ENCODE peak calls at places on chromosomes 5 and 9, in ten cellular contexts. One of them, this sample, is unnamed.

GRCh38 chr5:134736173-134736812 is 2.1 kb upstream of the CAMLG start:
- DNase-seq in NCI-H774: no peak
- DNase-seq in activated T-cell treated with anti-CD3 and anti-CD28 coated beads, Interleukin-2, amount 50 U/mL, for 72 hours: no peak
- DNase-seq in PC-3: no peak
- DNase-seq in HCT116: no peak
- DNase-seq in germinal center: no peak
- DNase-seq in Right ventricle myocardium superior: no peak
- DNase-seq in NCI-H2171 treated with DMSO at 0.1 percent for 48 hours: no peak
- DNase-seq in HuH-7: no peak
- DNase-seq in iris pigment epithelial cell: no peak
- DNase-seq in this sample: no peak

GRCh38 chr5:143536364-143536763 is 132.9 kb upstream of the NR3C1 start:
- DNase-seq in NCI-H774: no peak
- DNase-seq in HuH-7: no peak
- DNase-seq in germinal center: no peak
- DNase-seq in NCI-H2171 treated with DMSO at 0.1 percent for 48 hours: no peak
- DNase-seq in iris pigment epithelial cell: peak
- DNase-seq in Right ventricle myocardium superior: peak
- DNase-seq in HCT116: peak
- DNase-seq in activated T-cell treated with anti-CD3 and anti-CD28 coated beads, Interleukin-2, amount 50 U/mL, for 72 hours: no peak
- DNase-seq in PC-3: peak
- DNase-seq in this sample: no peak

GRCh38 chr5:86679529-86679928 is 61.8 kb downstream of the COX7C start:
- DNase-seq in iris pigment epithelial cell: peak
- DNase-seq in NCI-H2171 treated with DMSO at 0.1 percent for 48 hours: peak
- DNase-seq in HuH-7: peak
- DNase-seq in HCT116: peak
- DNase-seq in NCI-H774: peak
- DNase-seq in germinal center: peak
- DNase-seq in PC-3: peak
- DNase-seq in Right ventricle myocardium superior: no peak
- DNase-seq in activated T-cell treated with anti-CD3 and anti-CD28 coated beads, Interleukin-2, amount 50 U/mL, for 72 hours: no peak
- DNase-seq in this sample: no peak

GRCh38 chr5:42898760-42899159 is 87.1 kb upstream of the SELENOP start:
- DNase-seq in iris pigment epithelial cell: no peak
- DNase-seq in germinal center: no peak
- DNase-seq in HCT116: no peak
- DNase-seq in PC-3: no peak
- DNase-seq in activated T-cell treated with anti-CD3 and anti-CD28 coated beads, Interleukin-2, amount 50 U/mL, for 72 hours: no peak
- DNase-seq in Right ventricle myocardium superior: no peak
- DNase-seq in HuH-7: no peak
- DNase-seq in NCI-H2171 treated with DMSO at 0.1 percent for 48 hours: no peak
- DNase-seq in NCI-H774: no peak
- DNase-seq in this sample: no peak

GRCh38 chr9:110160163-110160562 is 47.8 kb downstream of the C9orf152 start:
- DNase-seq in Right ventricle myocardium superior: no peak
- DNase-seq in HCT116: no peak
- DNase-seq in iris pigment epithelial cell: peak
- DNase-seq in NCI-H774: no peak
- DNase-seq in germinal center: no peak
- DNase-seq in HuH-7: no peak
- DNase-seq in PC-3: no peak
- DNase-seq in NCI-H2171 treated with DMSO at 0.1 percent for 48 hours: no peak
- DNase-seq in activated T-cell treated with anti-CD3 and anti-CD28 coated beads, Interleukin-2, amount 50 U/mL, for 72 hours: no peak
- DNase-seq in this sample: no peak

GRCh38 chr9:137163101-137163661 is 6.7 kb downstream of the LRRC26 start:
- DNase-seq in NCI-H2171 treated with DMSO at 0.1 percent for 48 hours: no peak
- DNase-seq in Right ventricle myocardium superior: no peak
- DNase-seq in HCT116: peak
- DNase-seq in PC-3: no peak
- DNase-seq in germinal center: no peak
- DNase-seq in NCI-H774: no peak
- DNase-seq in HuH-7: no peak
- DNase-seq in iris pigment epithelial cell: peak
- DNase-seq in activated T-cell treated with anti-CD3 and anti-CD28 coated beads, Interleukin-2, amount 50 U/mL, for 72 hours: no peak
- DNase-seq in this sample: no peak

GRCh38 chr9:95736891-95737522 is 138.5 kb upstream of the ERCC6L2 start:
- DNase-seq in germinal center: no peak
- DNase-seq in PC-3: no peak
- DNase-seq in activated T-cell treated with anti-CD3 and anti-CD28 coated beads, Interleukin-2, amount 50 U/mL, for 72 hours: no peak
- DNase-seq in NCI-H774: no peak
- DNase-seq in iris pigment epithelial cell: no peak
- DNase-seq in HCT116: no peak
- DNase-seq in NCI-H2171 treated with DMSO at 0.1 percent for 48 hours: no peak
- DNase-seq in Right ventricle myocardium superior: no peak
- DNase-seq in HuH-7: no peak
- DNase-seq in this sample: no peak

GRCh38 chr5:108003178-108003577 is 332.4 kb upstream of the EFNA5 start:
- DNase-seq in iris pigment epithelial cell: peak
- DNase-seq in HCT116: no peak
- DNase-seq in HuH-7: peak
- DNase-seq in activated T-cell treated with anti-CD3 and anti-CD28 coated beads, Interleukin-2, amount 50 U/mL, for 72 hours: no peak
- DNase-seq in germinal center: peak
- DNase-seq in NCI-H774: no peak
- DNase-seq in Right ventricle myocardium superior: no peak
- DNase-seq in NCI-H2171 treated with DMSO at 0.1 percent for 48 hours: no peak
- DNase-seq in PC-3: no peak
- DNase-seq in this sample: no peak

GRCh38 chr9:83043583-83043982 is 19.4 kb downstream of the RASEF start:
- DNase-seq in activated T-cell treated with anti-CD3 and anti-CD28 coated beads, Interleukin-2, amount 50 U/mL, for 72 hours: no peak
- DNase-seq in germinal center: no peak
- DNase-seq in PC-3: no peak
- DNase-seq in Right ventricle myocardium superior: no peak
- DNase-seq in HuH-7: no peak
- DNase-seq in NCI-H774: no peak
- DNase-seq in HCT116: no peak
- DNase-seq in NCI-H2171 treated with DMSO at 0.1 percent for 48 hours: no peak
- DNase-seq in iris pigment epithelial cell: no peak
- DNase-seq in this sample: no peak

GRCh38 chr9:117303643-117304230 is 111.1 kb downstream of the ASTN2 start:
- DNase-seq in Right ventricle myocardium superior: no peak
- DNase-seq in PC-3: no peak
- DNase-seq in iris pigment epithelial cell: no peak
- DNase-seq in HuH-7: no peak
- DNase-seq in activated T-cell treated with anti-CD3 and anti-CD28 coated beads, Interleukin-2, amount 50 U/mL, for 72 hours: no peak
- DNase-seq in germinal center: no peak
- DNase-seq in HCT116: no peak
- DNase-seq in NCI-H2171 treated with DMSO at 0.1 percent for 48 hours: no peak
- DNase-seq in NCI-H774: no peak
- DNase-seq in this sample: no peak

GRCh38 chr9:131693651-131694597 is 46.0 kb downstream of the RAPGEF1 start:
- DNase-seq in NCI-H2171 treated with DMSO at 0.1 percent for 48 hours: no peak
- DNase-seq in activated T-cell treated with anti-CD3 and anti-CD28 coated beads, Interleukin-2, amount 50 U/mL, for 72 hours: no peak
- DNase-seq in PC-3: no peak
- DNase-seq in NCI-H774: no peak
- DNase-seq in HuH-7: no peak
- DNase-seq in HCT116: no peak
- DNase-seq in Right ventricle myocardium superior: no peak
- DNase-seq in germinal center: no peak
- DNase-seq in iris pigment epithelial cell: no peak
- DNase-seq in this sample: no peak